ENCODE peak calls at places on chromosomes 13 and 19, in ten cellular contexts. L, W, H, T, O, U, B, E, A and I are unnamed samples.

GRCh38 chr19:49422407-49423277 is 599 bp downstream of the PTH2 start:
- DNase-seq in L (peak; percentile 43), W (peak; percentile 57), H (peak; percentile 51), T (no peak), O (no peak), U (no peak), B (peak; percentile 46), E (no peak), A (no peak), I (no peak)

GRCh38 chr19:19053508-19054314 is 10.1 kb upstream of the SLC25A42 start:
- DNase-seq in L (peak; percentile 79), W (peak; percentile 45), H (peak; percentile 68), T (peak; percentile 59), O (no peak), U (peak; percentile 77), B (peak; percentile 74), E (peak; percentile 47), A (peak; percentile 37), I (no peak)

GRCh38 chr13:76969488-76970365 is 21.4 kb downstream of the ACOD1 start:
- DNase-seq in L (peak; percentile 26), W (peak; percentile 95), H (no peak), T (no peak), O (no peak), U (no peak), B (no peak), E (no peak), A (no peak), I (no peak)

GRCh38 chr13:80798576-80799133 is 457.7 kb upstream of the SPRY2 start:
- DNase-seq in L (peak; percentile 7), W (no peak), H (no peak), T (no peak), O (no peak), U (no peak), B (no peak), E (no peak), A (no peak), I (no peak)

GRCh38 chr13:100983111-100983510 is 308.5 kb upstream of the TMTC4 start:
- DNase-seq in L (no peak), W (no peak), H (no peak), T (no peak), O (no peak), U (no peak), B (no peak), E (peak; percentile 33), A (no peak), I (no peak)

GRCh38 chr13:74550039-74550438 is 415.8 kb upstream of the KLF12 start:
- DNase-seq in L (no peak), W (no peak), H (no peak), T (no peak), O (no peak), U (no peak), B (peak; percentile 9), E (peak; percentile 26), A (no peak), I (no peak)

GRCh38 chr19:47363758-47364529 is 14.8 kb downstream of the DHX34 start:
- DNase-seq in L (peak; percentile 72), W (peak; percentile 55), H (no peak), T (no peak), O (no peak), U (no peak), B (peak; percentile 43), E (peak; percentile 14), A (no peak), I (no peak)

GRCh38 chr13:54312885-54313284 is 1284.3 kb downstream of the OLFM4 start:
- DNase-seq in L (no peak), W (no peak), H (no peak), T (no peak), O (no peak), U (no peak), B (no peak), E (no peak), A (no peak), I (no peak)

GRCh38 chr13:89113744-89114143 is 1442.6 kb downstream of the SLITRK5 start:
- DNase-seq in L (no peak), W (no peak), H (no peak), T (no peak), O (no peak), U (no peak), B (no peak), E (no peak), A (no peak), I (no peak)

GRCh38 chr13:34748078-34748477 is 194.0 kb upstream of the NBEA start:
- DNase-seq in L (peak; percentile 9), W (peak; percentile 49), H (no peak), T (peak; percentile 72), O (no peak), U (peak; percentile 13), B (peak; percentile 100), E (peak; percentile 65), A (peak; percentile 26), I (no peak)

DNA sequence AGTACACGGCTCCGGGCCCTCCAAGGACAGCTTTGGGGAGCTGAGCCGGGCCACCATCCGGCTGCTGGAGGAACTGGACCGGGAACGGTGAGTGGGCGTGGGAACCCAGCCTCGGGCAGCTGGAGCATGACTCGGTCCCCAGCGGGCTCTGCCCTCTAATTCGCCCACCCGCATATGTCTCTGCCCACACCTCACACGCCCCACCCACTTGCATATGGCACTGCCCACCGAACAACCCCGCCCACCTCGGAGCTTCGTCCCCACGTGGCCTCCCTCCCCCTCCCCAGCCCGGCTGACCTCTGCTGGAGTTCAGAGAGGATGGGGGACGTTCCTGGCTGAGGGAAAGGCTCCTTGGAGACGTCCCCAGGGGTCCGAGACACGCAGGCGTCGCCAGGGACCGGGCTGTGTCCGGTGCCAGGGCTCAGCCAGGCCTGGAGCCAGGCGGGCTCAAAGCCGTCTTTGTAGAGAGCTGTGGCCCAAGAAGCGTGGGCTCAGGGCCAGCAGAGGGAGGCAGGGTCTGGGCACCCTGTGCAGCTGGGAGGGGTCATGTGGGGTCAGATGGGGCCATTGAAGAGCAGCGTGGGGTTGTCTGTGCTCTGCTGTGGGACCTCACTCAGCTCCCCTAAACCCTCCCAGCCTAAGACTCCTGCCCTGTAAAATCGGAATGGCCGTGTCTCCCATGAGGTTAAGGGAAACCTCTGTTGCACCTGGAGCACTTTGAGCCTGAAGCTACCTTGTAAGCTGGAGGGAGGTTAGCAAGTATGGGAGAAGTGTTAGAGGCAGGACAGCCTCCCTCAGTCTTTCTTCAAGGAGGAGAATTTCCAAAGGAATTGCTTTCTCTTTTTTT is 3.8 kb downstream of the APC2 start:
- DNase-seq in L (peak; percentile 69), W (peak; percentile 70), H (no peak), T (no peak), O (no peak), U (no peak), B (no peak), E (no peak), A (no peak), I (no peak)
- TF ChIP-seq CTCF in L (no peak), W (no peak), H (no peak), T (no peak), O (no peak), U (no peak), B (no peak), E (no peak), A (no peak), I (no peak)

GRCh38 chr19:3692141-3693029 is 7.9 kb downstream of the PIP5K1C start:
- DNase-seq in L (no peak), W (no peak), H (peak; percentile 56), T (no peak), O (no peak), U (no peak), B (no peak), E (no peak), A (no peak), I (no peak)
- TF ChIP-seq CTCF in L (peak; percentile 51), W (peak; percentile 42), H (peak; percentile 55), T (peak; percentile 34), O (peak; percentile 48), U (peak; percentile 61), B (peak; percentile 56), E (peak; percentile 69), A (peak; percentile 29), I (peak; percentile 51)

GRCh38 chr13:113229791-113230190 is 20.4 kb downstream of the CUL4A start:
- DNase-seq in L (no peak), W (no peak), H (no peak), T (no peak), O (no peak), U (no peak), B (no peak), E (no peak), A (no peak), I (no peak)
- TF ChIP-seq CTCF in L (no peak), W (no peak), H (no peak), T (no peak), O (no peak), U (no peak), B (no peak), E (no peak), A (no peak), I (no peak)

DNA sequence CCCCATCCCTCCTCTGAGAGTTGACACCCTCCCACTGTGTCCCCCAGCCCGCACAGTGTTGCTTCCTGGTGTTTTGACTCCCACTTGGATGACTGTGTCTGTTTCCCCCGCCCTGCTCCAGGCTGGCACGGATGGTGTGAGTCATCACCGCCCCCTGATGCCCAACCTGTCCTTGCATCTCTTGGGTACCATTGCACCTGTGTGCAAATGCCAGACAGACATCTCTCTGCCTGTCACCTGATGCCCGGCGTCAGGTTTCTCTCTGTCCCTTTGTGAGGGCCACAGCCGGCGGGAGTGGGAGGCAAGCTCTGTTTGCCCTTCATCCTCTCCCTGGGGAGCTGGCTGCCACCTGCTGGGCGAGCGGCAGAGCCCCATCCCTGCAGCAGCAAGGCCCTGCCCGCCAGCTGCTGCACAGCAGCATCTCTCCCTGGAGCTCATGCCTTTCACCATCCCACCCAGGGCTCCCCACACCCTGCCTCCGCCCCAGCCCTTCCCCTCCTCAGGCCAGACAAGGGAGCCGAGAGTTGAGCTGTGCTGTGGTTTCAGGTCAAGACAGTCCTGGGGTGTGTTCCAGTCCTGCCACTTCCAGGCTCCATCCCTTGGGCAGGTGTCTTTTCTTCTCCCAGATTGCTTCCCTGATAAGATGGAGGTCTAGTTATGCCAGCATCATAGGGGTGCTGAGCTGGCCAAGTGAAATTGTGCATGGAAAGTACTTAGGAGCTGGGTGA is 29.7 kb downstream of the NKPD1 start:
- DNase-seq in L (peak; percentile 42), W (peak; percentile 61), H (no peak), T (no peak), O (no peak), U (no peak), B (no peak), E (peak; percentile 14), A (peak; percentile 21), I (no peak)
- TF ChIP-seq CTCF in L (peak; percentile 16), W (peak; percentile 59), H (no peak), T (no peak), O (no peak), U (no peak), B (no peak), E (peak; percentile 29), A (peak; percentile 31), I (no peak)

DNA sequence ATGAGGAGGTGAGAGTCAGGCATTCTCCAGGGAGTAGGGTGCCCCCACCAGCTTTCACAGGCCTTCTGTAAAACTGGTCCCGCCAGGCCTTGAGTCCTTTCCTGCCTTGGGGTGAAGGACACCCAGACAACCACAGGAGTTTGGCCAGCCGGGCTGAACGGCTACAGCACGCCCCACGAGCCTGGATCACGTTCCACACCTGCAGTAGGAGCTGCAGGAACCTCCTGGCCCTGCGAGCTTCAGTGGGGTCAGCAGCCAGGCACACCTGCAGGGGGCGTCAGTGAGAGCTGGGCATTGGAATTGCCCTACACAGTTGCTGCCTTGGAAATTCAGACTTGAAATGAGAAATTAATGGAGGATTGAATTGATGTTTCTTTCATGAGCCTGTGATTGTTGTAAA is 45.7 kb downstream of the COL4A2 start:
- DNase-seq in L (no peak), W (no peak), H (no peak), T (no peak), O (no peak), U (no peak), B (no peak), E (no peak), A (no peak), I (no peak)
- TF ChIP-seq CTCF in L (no peak), W (no peak), H (no peak), T (no peak), O (no peak), U (no peak), B (peak; percentile 33), E (peak; percentile 45), A (no peak), I (no peak)